ENCODE peak calls at places on chromosome 9, in four cellular contexts. One of them, this sample, is unnamed.

GRCh38 chr9:21591221-21592062 is 109.3 kb upstream of the IFNE start:
- DNase-seq in naive thymus-derived CD4-positive, alpha-beta T cell: no peak
- DNase-seq in breast epithelium: peak
- DNase-seq in uterus: peak
- DNase-seq in this sample: no peak

GRCh38 chr9:69949396-69949795 is 94.3 kb upstream of the MAMDC2 start:
- DNase-seq in naive thymus-derived CD4-positive, alpha-beta T cell: no peak
- DNase-seq in breast epithelium: no peak
- DNase-seq in uterus: peak
- DNase-seq in this sample: no peak

GRCh38 chr9:110599468-110599867 is 19.9 kb upstream of the SVEP1 start:
- DNase-seq in naive thymus-derived CD4-positive, alpha-beta T cell: no peak
- DNase-seq in breast epithelium: no peak
- DNase-seq in uterus: no peak
- DNase-seq in this sample: no peak

GRCh38 chr9:120868676-120869359 is 8.2 kb downstream of the PHF19 start:
- DNase-seq in naive thymus-derived CD4-positive, alpha-beta T cell: peak
- DNase-seq in breast epithelium: peak
- DNase-seq in uterus: peak
- DNase-seq in this sample: peak

GRCh38 chr9:684950-685340 is 156.6 kb upstream of the DMRT1 start:
- DNase-seq in naive thymus-derived CD4-positive, alpha-beta T cell: no peak
- DNase-seq in breast epithelium: no peak
- DNase-seq in uterus: no peak
- DNase-seq in this sample: no peak

GRCh38 chr9:15205632-15206243 is 101.3 kb downstream of the TTC39B start:
- DNase-seq in naive thymus-derived CD4-positive, alpha-beta T cell: no peak
- DNase-seq in breast epithelium: no peak
- DNase-seq in uterus: no peak
- DNase-seq in this sample: no peak

GRCh38 chr9:34550016-34550680 is 27.4 kb upstream of the ENHO start:
- DNase-seq in naive thymus-derived CD4-positive, alpha-beta T cell: no peak
- DNase-seq in breast epithelium: no peak
- DNase-seq in uterus: no peak
- DNase-seq in this sample: no peak

GRCh38 chr9:69857131-69857530 is 36.5 kb downstream of the CFAP95 start:
- DNase-seq in naive thymus-derived CD4-positive, alpha-beta T cell: no peak
- DNase-seq in breast epithelium: no peak
- DNase-seq in uterus: no peak
- DNase-seq in this sample: no peak

GRCh38 chr9:121783126-121783522 is 131.7 kb downstream of the DAB2IP start:
- DNase-seq in naive thymus-derived CD4-positive, alpha-beta T cell: no peak
- DNase-seq in breast epithelium: no peak
- DNase-seq in uterus: no peak
- DNase-seq in this sample: no peak

GRCh38 chr9:107768224-107768623 is 278.7 kb upstream of the KLF4 start:
- DNase-seq in naive thymus-derived CD4-positive, alpha-beta T cell: no peak
- DNase-seq in breast epithelium: no peak
- DNase-seq in uterus: no peak
- DNase-seq in this sample: no peak

GRCh38 chr9:112496074-112496722 is 9.6 kb downstream of the KIAA1958 start:
- DNase-seq in naive thymus-derived CD4-positive, alpha-beta T cell: no peak
- DNase-seq in breast epithelium: no peak
- DNase-seq in uterus: no peak
- DNase-seq in this sample: no peak

GRCh38 chr9:95268681-95269080 is 48.8 kb downstream of the FANCC start:
- DNase-seq in naive thymus-derived CD4-positive, alpha-beta T cell: no peak
- DNase-seq in breast epithelium: no peak
- DNase-seq in uterus: no peak
- DNase-seq in this sample: no peak

GRCh38 chr9:23590601-23591000 is 235.4 kb downstream of the ELAVL2 start:
- DNase-seq in naive thymus-derived CD4-positive, alpha-beta T cell: no peak
- DNase-seq in breast epithelium: no peak
- DNase-seq in uterus: no peak
- DNase-seq in this sample: no peak
- H3K27ac ChIP-seq in naive thymus-derived CD4-positive, alpha-beta T cell: no peak
- H3K27ac ChIP-seq in breast epithelium: no peak
- H3K27ac ChIP-seq in uterus: peak
- H3K27ac ChIP-seq in this sample: no peak

GRCh38 chr9:114612272-114612923 is 1.3 kb downstream of the TMEM268 start:
- DNase-seq in naive thymus-derived CD4-positive, alpha-beta T cell: no peak
- DNase-seq in breast epithelium: no peak
- DNase-seq in uterus: no peak
- DNase-seq in this sample: no peak
- H3K27ac ChIP-seq in naive thymus-derived CD4-positive, alpha-beta T cell: peak
- H3K27ac ChIP-seq in breast epithelium: peak
- H3K27ac ChIP-seq in uterus: peak
- H3K27ac ChIP-seq in this sample: peak

GRCh38 chr9:98916660-98917059 is 27.0 kb upstream of the COL15A1 start:
- DNase-seq in naive thymus-derived CD4-positive, alpha-beta T cell: no peak
- DNase-seq in breast epithelium: peak
- DNase-seq in uterus: peak
- DNase-seq in this sample: no peak

GRCh38 chr9:98921740-98922139 is 22.0 kb upstream of the COL15A1 start:
- DNase-seq in naive thymus-derived CD4-positive, alpha-beta T cell: no peak
- DNase-seq in breast epithelium: no peak
- DNase-seq in uterus: no peak
- DNase-seq in this sample: no peak

GRCh38 chr9:98915599-98915998 is 28.1 kb upstream of the COL15A1 start:
- DNase-seq in naive thymus-derived CD4-positive, alpha-beta T cell: no peak
- DNase-seq in breast epithelium: no peak
- DNase-seq in uterus: no peak
- DNase-seq in this sample: no peak

GRCh38 chr9:98913705-98914104 is 30.0 kb upstream of the COL15A1 start:
- DNase-seq in naive thymus-derived CD4-positive, alpha-beta T cell: no peak
- DNase-seq in breast epithelium: no peak
- DNase-seq in uterus: no peak
- DNase-seq in this sample: no peak

DNA sequence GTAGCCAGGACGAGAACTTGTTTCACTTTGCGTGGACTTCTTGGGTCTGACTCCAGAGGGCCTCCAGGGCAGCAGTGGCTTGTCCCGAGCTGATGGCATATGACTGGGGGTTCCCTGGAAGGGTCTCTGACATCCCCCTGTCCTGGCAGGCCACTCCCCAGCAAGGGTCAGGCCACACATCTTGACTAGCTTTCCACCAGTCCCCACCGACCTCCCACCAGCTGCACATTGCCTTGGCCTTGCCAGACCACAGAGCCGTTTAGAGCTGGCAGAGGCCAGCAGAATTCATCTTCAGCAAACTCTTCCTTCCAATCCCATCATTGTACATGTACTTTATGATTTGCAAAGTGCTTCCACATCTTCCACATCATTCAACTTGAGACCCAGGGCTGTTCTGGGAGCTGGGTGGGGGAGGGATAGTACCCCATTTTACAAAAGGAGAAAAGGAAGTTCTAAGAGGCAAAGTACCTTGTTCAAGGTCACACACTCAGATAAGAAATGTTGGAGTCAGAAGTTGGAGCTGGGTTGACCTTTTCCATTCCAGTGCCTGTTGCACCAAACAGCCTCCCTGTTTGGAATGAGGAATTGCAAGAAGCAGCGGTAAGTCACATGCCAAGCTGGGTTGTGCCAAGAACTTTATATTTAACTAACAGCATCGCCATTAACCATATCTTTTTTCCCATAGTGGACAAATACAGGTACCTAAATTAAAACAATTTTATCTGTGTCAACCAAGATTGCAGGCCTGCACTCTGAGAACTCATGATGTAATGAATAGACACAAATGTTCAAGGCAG is 25.8 kb upstream of the COL15A1 start:
- DNase-seq in naive thymus-derived CD4-positive, alpha-beta T cell: no peak
- DNase-seq in breast epithelium: no peak
- DNase-seq in uterus: no peak
- DNase-seq in this sample: no peak
- H3K27ac ChIP-seq in naive thymus-derived CD4-positive, alpha-beta T cell: no peak
- H3K27ac ChIP-seq in breast epithelium: no peak
- H3K27ac ChIP-seq in uterus: peak
- H3K27ac ChIP-seq in this sample: no peak

GRCh38 chr9:131051592-131052517 is 42.9 kb downstream of the LAMC3 start:
- DNase-seq in naive thymus-derived CD4-positive, alpha-beta T cell: no peak
- DNase-seq in breast epithelium: no peak
- DNase-seq in uterus: no peak
- DNase-seq in this sample: no peak
- H3K27ac ChIP-seq in naive thymus-derived CD4-positive, alpha-beta T cell: no peak
- H3K27ac ChIP-seq in breast epithelium: no peak
- H3K27ac ChIP-seq in uterus: no peak
- H3K27ac ChIP-seq in this sample: no peak

GRCh38 chr9:127224883-127225739 is 39.5 kb upstream of the GARNL3 start:
- DNase-seq in naive thymus-derived CD4-positive, alpha-beta T cell: peak
- DNase-seq in breast epithelium: peak
- DNase-seq in uterus: peak
- DNase-seq in this sample: peak
- H3K27ac ChIP-seq in naive thymus-derived CD4-positive, alpha-beta T cell: no peak
- H3K27ac ChIP-seq in breast epithelium: peak
- H3K27ac ChIP-seq in uterus: peak
- H3K27ac ChIP-seq in this sample: no peak

DNA sequence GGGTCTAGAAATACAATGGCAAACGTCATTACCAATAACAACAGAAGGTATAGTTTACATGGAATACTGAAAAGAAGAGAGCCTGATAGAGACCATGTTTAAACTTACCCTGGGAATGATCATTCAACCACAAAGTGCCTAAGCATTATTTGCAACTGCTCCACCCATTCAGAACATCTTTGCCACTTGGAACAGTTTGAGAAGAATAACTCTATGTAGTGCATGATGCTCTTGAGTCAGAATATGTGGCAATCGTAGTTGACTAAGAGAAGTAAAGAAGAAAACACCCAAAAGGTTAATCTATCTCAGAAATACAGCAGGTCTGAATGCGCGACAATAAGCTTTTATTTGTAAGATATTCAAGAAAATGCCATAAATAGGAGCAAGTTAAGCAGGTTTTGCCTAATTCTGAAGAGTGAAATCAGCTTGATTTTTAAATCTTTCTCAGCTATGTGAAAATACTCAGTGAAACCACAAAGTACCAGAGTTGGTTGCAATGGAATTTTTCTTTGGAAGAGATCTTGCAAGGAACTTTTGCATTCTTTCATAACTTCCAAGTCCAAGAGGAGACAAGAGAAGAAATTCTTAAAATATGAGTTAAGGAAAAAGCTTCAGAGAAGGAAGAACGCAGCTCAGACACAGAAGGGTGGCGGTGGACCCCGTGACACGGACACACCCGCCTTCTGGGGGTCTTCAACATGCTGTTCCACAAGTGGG is 64.3 kb downstream of the HABP4 start:
- DNase-seq in naive thymus-derived CD4-positive, alpha-beta T cell: no peak
- DNase-seq in breast epithelium: no peak
- DNase-seq in uterus: no peak
- DNase-seq in this sample: no peak
- H3K27ac ChIP-seq in naive thymus-derived CD4-positive, alpha-beta T cell: no peak
- H3K27ac ChIP-seq in breast epithelium: peak
- H3K27ac ChIP-seq in uterus: peak
- H3K27ac ChIP-seq in this sample: no peak

DNA sequence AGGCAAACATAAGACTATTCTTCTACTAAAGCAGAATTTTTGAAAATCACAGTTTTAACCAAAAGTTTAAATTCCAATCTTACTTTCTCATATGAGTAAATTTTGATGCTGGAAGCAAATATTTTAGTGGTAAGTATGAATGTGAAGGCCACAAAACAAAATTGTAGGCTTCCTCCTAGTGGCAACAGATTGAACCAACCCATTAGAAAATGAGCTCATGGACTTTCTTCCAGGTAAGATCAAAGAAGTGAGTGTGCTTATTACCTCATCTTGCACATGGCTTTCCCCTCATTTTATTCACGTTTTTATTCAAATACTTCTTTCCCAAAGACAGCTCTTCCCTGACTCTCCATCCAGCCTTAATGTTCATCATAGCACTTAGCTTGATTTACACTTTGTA is 16.5 kb upstream of the RLN2 start:
- DNase-seq in naive thymus-derived CD4-positive, alpha-beta T cell: no peak
- DNase-seq in breast epithelium: no peak
- DNase-seq in uterus: no peak
- DNase-seq in this sample: no peak
- H3K27ac ChIP-seq in naive thymus-derived CD4-positive, alpha-beta T cell: no peak
- H3K27ac ChIP-seq in breast epithelium: no peak
- H3K27ac ChIP-seq in uterus: no peak
- H3K27ac ChIP-seq in this sample: no peak

DNA sequence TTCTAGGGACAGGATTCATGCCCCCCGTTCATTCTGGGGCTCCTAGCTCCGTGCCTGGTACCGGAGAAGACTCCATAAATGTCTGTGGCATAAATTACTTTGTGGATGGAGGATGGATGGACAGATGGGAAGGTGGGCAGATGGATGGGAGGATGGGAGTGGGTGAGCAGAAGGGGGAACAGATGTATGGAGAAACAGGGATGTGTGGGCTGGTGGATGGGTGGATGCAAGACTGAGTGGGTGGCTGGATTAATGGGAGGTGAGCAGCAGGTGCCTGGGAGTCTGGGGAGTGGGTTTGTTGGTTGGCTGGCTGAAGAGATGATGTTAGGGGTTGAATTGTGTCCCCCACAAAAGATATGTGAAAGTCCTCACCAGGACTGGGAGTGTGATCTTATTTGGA is 43.5 kb downstream of the SARDH start:
- DNase-seq in naive thymus-derived CD4-positive, alpha-beta T cell: no peak
- DNase-seq in breast epithelium: no peak
- DNase-seq in uterus: no peak
- DNase-seq in this sample: no peak
- H3K27ac ChIP-seq in naive thymus-derived CD4-positive, alpha-beta T cell: no peak
- H3K27ac ChIP-seq in breast epithelium: no peak
- H3K27ac ChIP-seq in uterus: no peak
- H3K27ac ChIP-seq in this sample: no peak

GRCh38 chr9:78307360-78307759 is 10.4 kb downstream of the PSAT1 start:
- DNase-seq in naive thymus-derived CD4-positive, alpha-beta T cell: no peak
- DNase-seq in breast epithelium: no peak
- DNase-seq in uterus: no peak
- DNase-seq in this sample: no peak

GRCh38 chr9:78301466-78301865 is 4.5 kb downstream of the PSAT1 start:
- DNase-seq in naive thymus-derived CD4-positive, alpha-beta T cell: no peak
- DNase-seq in breast epithelium: no peak
- DNase-seq in uterus: no peak
- DNase-seq in this sample: no peak

GRCh38 chr9:78303377-78304062 is 6.6 kb downstream of the PSAT1 start:
- DNase-seq in naive thymus-derived CD4-positive, alpha-beta T cell: no peak
- DNase-seq in breast epithelium: no peak
- DNase-seq in uterus: no peak
- DNase-seq in this sample: no peak

GRCh38 chr9:78306222-78307076 is 9.5 kb downstream of the PSAT1 start:
- DNase-seq in naive thymus-derived CD4-positive, alpha-beta T cell: no peak
- DNase-seq in breast epithelium: no peak
- DNase-seq in uterus: no peak
- DNase-seq in this sample: no peak

DNA sequence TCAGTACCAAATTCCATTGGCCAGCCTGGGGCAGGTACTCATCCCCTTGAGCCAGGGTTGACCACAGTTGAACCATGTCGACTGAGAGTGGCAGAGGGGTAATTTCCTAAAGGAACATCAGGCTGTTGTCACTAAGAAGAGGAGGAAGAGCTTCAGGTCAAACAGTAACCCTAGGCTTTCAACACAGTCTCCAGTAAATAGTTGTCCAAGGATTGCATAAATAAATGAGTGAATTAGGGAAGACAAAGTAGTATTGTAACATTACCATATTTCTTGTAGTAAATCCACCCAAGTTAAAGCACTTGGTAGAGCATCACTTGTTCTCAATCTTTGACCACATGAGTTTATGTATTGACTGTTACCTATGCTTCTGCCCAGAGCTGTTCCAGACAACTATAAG is 7.4 kb downstream of the PSAT1 start:
- DNase-seq in naive thymus-derived CD4-positive, alpha-beta T cell: no peak
- DNase-seq in breast epithelium: no peak
- DNase-seq in uterus: no peak
- DNase-seq in this sample: no peak
- H3K27ac ChIP-seq in naive thymus-derived CD4-positive, alpha-beta T cell: no peak
- H3K27ac ChIP-seq in breast epithelium: no peak
- H3K27ac ChIP-seq in uterus: no peak
- H3K27ac ChIP-seq in this sample: no peak